ENCODE peak calls at places on chromosomes 2 and 18, in four cellular contexts. One of them, this sample, is unnamed.

GRCh38 chr2:230416061-230416721 is at the start of gene SP100:
- DNase-seq in PC-3: peak
- DNase-seq in CD14-positive monocyte: peak
- DNase-seq in fibroblast of mammary gland: peak
- DNase-seq in this sample: peak

GRCh38 chr2:102504833-102505232 is 31.8 kb downstream of the SLC9A4 start:
- DNase-seq in fibroblast of mammary gland: no peak
- DNase-seq in PC-3: no peak
- DNase-seq in CD14-positive monocyte: no peak
- DNase-seq in this sample: no peak

GRCh38 chr2:95333888-95334338 is 36.8 kb downstream of the KCNIP3 start:
- DNase-seq in CD14-positive monocyte: peak
- DNase-seq in PC-3: peak
- DNase-seq in fibroblast of mammary gland: peak
- DNase-seq in this sample: peak

GRCh38 chr2:26670171-26670570 is 22.4 kb upstream of the KCNK3 start:
- DNase-seq in CD14-positive monocyte: no peak
- DNase-seq in PC-3: peak
- DNase-seq in fibroblast of mammary gland: peak
- DNase-seq in this sample: no peak

GRCh38 chr2:238701066-238701906 is 146.6 kb upstream of the TWIST2 start:
- DNase-seq in fibroblast of mammary gland: no peak
- DNase-seq in PC-3: no peak
- DNase-seq in CD14-positive monocyte: no peak
- DNase-seq in this sample: no peak

GRCh38 chr18:40485318-40485717 is 1469.7 kb upstream of the PIK3C3 start:
- DNase-seq in CD14-positive monocyte: no peak
- DNase-seq in fibroblast of mammary gland: peak
- DNase-seq in PC-3: no peak
- DNase-seq in this sample: no peak

GRCh38 chr2:143452817-143453462 is 323.7 kb downstream of the ARHGAP15 start:
- DNase-seq in PC-3: no peak
- DNase-seq in CD14-positive monocyte: no peak
- DNase-seq in fibroblast of mammary gland: no peak
- DNase-seq in this sample: no peak

GRCh38 chr2:108184421-108184820 is 55.3 kb upstream of the SULT1C3 start:
- DNase-seq in PC-3: peak
- DNase-seq in CD14-positive monocyte: no peak
- DNase-seq in fibroblast of mammary gland: peak
- DNase-seq in this sample: no peak

GRCh38 chr2:175595139-175595538 is 406.9 kb downstream of the LNPK start:
- DNase-seq in CD14-positive monocyte: no peak
- DNase-seq in fibroblast of mammary gland: no peak
- DNase-seq in PC-3: no peak
- DNase-seq in this sample: no peak

GRCh38 chr2:206615417-206616089 is 26.7 kb upstream of the FAM237A start:
- DNase-seq in fibroblast of mammary gland: no peak
- DNase-seq in CD14-positive monocyte: no peak
- DNase-seq in PC-3: no peak
- DNase-seq in this sample: no peak

GRCh38 chr2:5703166-5703565 is 11.0 kb downstream of the SOX11 start:
- DNase-seq in CD14-positive monocyte: no peak
- DNase-seq in PC-3: no peak
- DNase-seq in fibroblast of mammary gland: no peak
- DNase-seq in this sample: no peak

GRCh38 chr2:152499921-152500320 is 164.9 kb downstream of the FMNL2 start:
- DNase-seq in PC-3: no peak
- DNase-seq in fibroblast of mammary gland: peak
- DNase-seq in CD14-positive monocyte: no peak
- DNase-seq in this sample: no peak

GRCh38 chr2:101820519-101820918 is 123.0 kb downstream of the MAP4K4 start:
- DNase-seq in PC-3: peak
- DNase-seq in fibroblast of mammary gland: peak
- DNase-seq in CD14-positive monocyte: no peak
- DNase-seq in this sample: no peak

GRCh38 chr2:165530-165929 is 98.3 kb downstream of the SH3YL1 start:
- DNase-seq in CD14-positive monocyte: no peak
- DNase-seq in fibroblast of mammary gland: no peak
- DNase-seq in PC-3: no peak
- DNase-seq in this sample: no peak

GRCh38 chr18:75923169-75923568 is 495.7 kb upstream of the SMIM21 start:
- DNase-seq in PC-3: peak
- DNase-seq in fibroblast of mammary gland: peak
- DNase-seq in CD14-positive monocyte: no peak
- DNase-seq in this sample: peak

GRCh38 chr2:237978058-237978712 is 11.4 kb downstream of the UBE2F start:
- DNase-seq in fibroblast of mammary gland: peak
- DNase-seq in CD14-positive monocyte: no peak
- DNase-seq in PC-3: no peak
- DNase-seq in this sample: no peak

GRCh38 chr2:178450574-178451429 is at the start of the genes PJVK and PRKRA:
- DNase-seq in fibroblast of mammary gland: peak
- DNase-seq in PC-3: peak
- DNase-seq in CD14-positive monocyte: peak
- DNase-seq in this sample: peak

GRCh38 chr2:61853848-61854434 is at the start of gene FAM161A:
- DNase-seq in fibroblast of mammary gland: peak
- DNase-seq in CD14-positive monocyte: peak
- DNase-seq in PC-3: peak
- DNase-seq in this sample: peak

GRCh38 chr2:42971947-42972736 is 179.8 kb upstream of the HAAO start:
- DNase-seq in CD14-positive monocyte: peak
- DNase-seq in fibroblast of mammary gland: peak
- DNase-seq in PC-3: peak
- DNase-seq in this sample: no peak

GRCh38 chr18:9615973-9616559 is 1.7 kb upstream of the PPP4R1 start:
- DNase-seq in PC-3: peak
- DNase-seq in CD14-positive monocyte: no peak
- DNase-seq in fibroblast of mammary gland: peak
- DNase-seq in this sample: no peak

GRCh38 chr2:129781749-129782617 is 197.5 kb upstream of the RAB6C start:
- DNase-seq in PC-3: no peak
- DNase-seq in CD14-positive monocyte: no peak
- DNase-seq in fibroblast of mammary gland: no peak
- DNase-seq in this sample: no peak

GRCh38 chr2:8451273-8451672 is 230.6 kb upstream of the ID2 start:
- DNase-seq in fibroblast of mammary gland: no peak
- DNase-seq in CD14-positive monocyte: no peak
- DNase-seq in PC-3: no peak
- DNase-seq in this sample: no peak

GRCh38 chr2:43106767-43107527 is 119.5 kb downstream of the ZFP36L2 start:
- DNase-seq in CD14-positive monocyte: peak
- DNase-seq in fibroblast of mammary gland: no peak
- DNase-seq in PC-3: no peak
- DNase-seq in this sample: no peak

GRCh38 chr2:151357359-151357758 is at the start of gene TNFAIP6:
- DNase-seq in fibroblast of mammary gland: peak
- DNase-seq in PC-3: peak
- DNase-seq in CD14-positive monocyte: peak
- DNase-seq in this sample: no peak

GRCh38 chr2:128414946-128415767 is 96.5 kb upstream of the HS6ST1 start:
- DNase-seq in PC-3: no peak
- DNase-seq in CD14-positive monocyte: peak
- DNase-seq in fibroblast of mammary gland: no peak
- DNase-seq in this sample: peak

GRCh38 chr2:176583530-176584101 is 314.4 kb downstream of the MTX2 start:
- DNase-seq in CD14-positive monocyte: no peak
- DNase-seq in PC-3: peak
- DNase-seq in fibroblast of mammary gland: peak
- DNase-seq in this sample: peak

GRCh38 chr2:106020032-106020431 is 174.1 kb downstream of the UXS1 start:
- DNase-seq in PC-3: no peak
- DNase-seq in fibroblast of mammary gland: peak
- DNase-seq in CD14-positive monocyte: no peak
- DNase-seq in this sample: no peak

GRCh38 chr18:58363767-58364540 is 264.9 kb downstream of the ALPK2 start:
- DNase-seq in fibroblast of mammary gland: peak
- DNase-seq in CD14-positive monocyte: no peak
- DNase-seq in PC-3: peak
- DNase-seq in this sample: no peak

GRCh38 chr2:210309546-210310233 is 5.3 kb downstream of the MYL1 start:
- DNase-seq in CD14-positive monocyte: no peak
- DNase-seq in PC-3: no peak
- DNase-seq in fibroblast of mammary gland: no peak
- DNase-seq in this sample: no peak

GRCh38 chr18:6294119-6294784 is 120.5 kb downstream of the L3MBTL4 start:
- DNase-seq in PC-3: no peak
- DNase-seq in fibroblast of mammary gland: peak
- DNase-seq in CD14-positive monocyte: no peak
- DNase-seq in this sample: no peak

DNA sequence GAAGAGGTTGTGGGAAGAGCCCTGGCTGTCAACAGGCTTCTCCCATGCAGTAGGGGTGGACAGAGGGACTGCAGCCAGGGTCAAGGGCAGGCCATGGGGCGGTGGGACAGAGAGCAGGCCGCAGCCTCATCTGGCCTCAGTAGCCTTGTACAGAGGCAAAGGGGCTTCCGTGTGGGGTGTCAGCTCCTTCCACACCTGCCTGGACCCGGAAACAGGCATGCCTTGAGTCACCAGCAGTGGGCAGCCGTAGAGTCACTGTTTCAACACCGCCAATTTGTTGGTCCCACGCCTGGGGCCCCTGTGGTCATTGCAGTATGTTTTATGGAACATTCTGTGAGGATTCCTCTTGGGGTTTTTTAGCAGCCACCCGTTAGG is 173.0 kb downstream of the SMAD7 start:
- DNase-seq in fibroblast of mammary gland: peak
- DNase-seq in CD14-positive monocyte: no peak
- DNase-seq in PC-3: peak
- DNase-seq in this sample: no peak
- TF ChIP-seq CTCF in fibroblast of mammary gland: peak
- TF ChIP-seq CTCF in CD14-positive monocyte: no peak
- TF ChIP-seq CTCF in PC-3: no peak
- TF ChIP-seq CTCF in this sample: no peak

DNA sequence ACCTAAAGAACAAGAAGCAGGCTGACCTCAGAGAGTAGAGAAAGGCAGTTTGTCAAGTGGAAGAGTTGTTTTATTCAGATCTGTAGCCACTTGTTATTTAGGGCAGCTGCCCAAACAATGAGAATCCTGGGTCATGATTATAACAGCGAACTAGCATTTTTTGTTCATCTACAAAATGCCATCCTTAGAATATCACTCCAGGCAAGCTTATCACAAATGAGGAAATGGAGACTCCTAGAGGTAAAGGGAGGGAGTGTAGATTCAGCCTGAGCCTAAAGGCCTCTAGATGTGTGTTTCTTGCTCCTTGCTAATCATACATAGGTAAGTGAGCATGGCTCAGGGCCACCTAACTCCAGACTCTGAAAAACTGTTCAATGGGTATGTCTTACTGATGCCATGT is 126.1 kb downstream of the HNMT start:
- DNase-seq in CD14-positive monocyte: no peak
- DNase-seq in fibroblast of mammary gland: peak
- DNase-seq in PC-3: peak
- DNase-seq in this sample: no peak
- TF ChIP-seq CTCF in CD14-positive monocyte: peak
- TF ChIP-seq CTCF in fibroblast of mammary gland: peak
- TF ChIP-seq CTCF in PC-3: peak
- TF ChIP-seq CTCF in this sample: peak

DNA sequence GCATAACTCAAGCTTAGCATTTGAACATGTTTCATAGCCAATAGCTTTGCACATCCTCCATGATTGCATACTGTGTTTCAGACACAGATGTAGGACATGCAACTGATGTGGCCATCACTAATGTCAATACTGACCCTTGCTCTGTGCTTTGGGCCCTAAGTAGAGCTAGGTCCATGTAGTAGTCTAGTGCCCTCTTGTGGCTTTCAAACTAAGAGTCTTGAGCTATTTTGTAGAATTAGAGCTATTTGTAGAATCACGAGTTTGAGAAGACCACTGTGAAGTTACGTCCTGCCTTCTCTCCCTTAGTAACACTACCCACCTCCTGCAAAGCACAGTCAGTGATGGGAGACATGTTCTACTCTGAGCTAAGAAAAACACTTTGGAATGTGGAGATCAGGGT is 306.4 kb upstream of the TNP1 start:
- DNase-seq in CD14-positive monocyte: no peak
- DNase-seq in PC-3: peak
- DNase-seq in fibroblast of mammary gland: peak
- DNase-seq in this sample: no peak
- TF ChIP-seq CTCF in CD14-positive monocyte: peak
- TF ChIP-seq CTCF in PC-3: peak
- TF ChIP-seq CTCF in fibroblast of mammary gland: peak
- TF ChIP-seq CTCF in this sample: peak

GRCh38 chr2:37984589-37984988 is 59.5 kb downstream of the RMDN2 start:
- DNase-seq in CD14-positive monocyte: no peak
- DNase-seq in fibroblast of mammary gland: peak
- DNase-seq in PC-3: peak
- DNase-seq in this sample: no peak
- TF ChIP-seq CTCF in CD14-positive monocyte: peak
- TF ChIP-seq CTCF in fibroblast of mammary gland: peak
- TF ChIP-seq CTCF in PC-3: peak
- TF ChIP-seq CTCF in this sample: no peak

DNA sequence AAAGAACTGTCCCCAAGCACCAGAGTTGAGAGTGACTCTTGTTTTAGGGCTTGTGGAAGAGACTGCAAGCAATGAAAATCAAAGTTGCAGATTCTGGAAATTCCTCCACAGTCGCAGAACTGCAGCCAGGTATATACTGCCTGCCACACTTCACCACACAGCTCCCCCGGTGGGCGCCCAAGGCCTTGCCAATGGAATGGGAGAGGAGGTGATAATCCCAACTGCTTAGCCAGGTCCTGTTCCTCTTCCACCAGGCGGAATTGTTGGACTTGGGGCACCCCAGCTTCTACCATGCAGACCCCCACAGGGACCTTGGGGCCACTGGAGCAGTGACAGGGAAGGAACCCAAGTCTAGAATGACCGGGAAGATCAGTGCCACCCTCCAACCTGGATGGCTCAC is 4.8 kb upstream of the PDIA6 start:
- DNase-seq in CD14-positive monocyte: no peak
- DNase-seq in PC-3: peak
- DNase-seq in fibroblast of mammary gland: no peak
- DNase-seq in this sample: no peak
- TF ChIP-seq CTCF in CD14-positive monocyte: peak
- TF ChIP-seq CTCF in PC-3: peak
- TF ChIP-seq CTCF in fibroblast of mammary gland: peak
- TF ChIP-seq CTCF in this sample: no peak

This sample was measured in psoas muscle.